ENCODE peak calls at places on chromosomes 7 and 10, in five cellular contexts. I is A549, T is GM23338, S is fibroblast of lung, J is adrenal gland. X is an unnamed sample.

GRCh38 chr7:119935418-119936025 is 337.5 kb upstream of the KCND2 start:
- DNase-seq in I (peak; percentile 36), T (peak; percentile 66), S (peak; percentile 25), J (no peak), X (no peak)

GRCh38 chr10:69045441-69046300 is 42.2 kb upstream of the SRGN start:
- DNase-seq in I (no peak), T (no peak), S (peak; percentile 41), J (no peak), X (no peak)

GRCh38 chr7:102468416-102469350 is 3.9 kb downstream of the LRWD1 start:
- DNase-seq in I (no peak), T (no peak), S (no peak), J (peak; percentile 83), X (no peak)

GRCh38 chr10:90222372-90222771 is 521.0 kb downstream of the KIF20B start:
- DNase-seq in I (no peak), T (peak; percentile 7), S (peak; percentile 88), J (no peak), X (peak; percentile 52)

GRCh38 chr7:115933463-115933862 is 97.1 kb downstream of the TFEC start:
- DNase-seq in I (no peak), T (no peak), S (peak; percentile 8), J (no peak), X (no peak)

GRCh38 chr10:64175271-64175962 is 654.2 kb downstream of the REEP3 start:
- DNase-seq in I (no peak), T (no peak), S (no peak), J (no peak), X (no peak)

GRCh38 chr7:134553976-134554375 is 5.1 kb downstream of the AKR1B15 start:
- DNase-seq in I (peak; percentile 62), T (peak; percentile 68), S (no peak), J (no peak), X (no peak)

GRCh38 chr10:109861051-109861450 is 62.3 kb downstream of the XPNPEP1 start:
- DNase-seq in I (no peak), T (no peak), S (no peak), J (no peak), X (no peak)

GRCh38 chr7:47329320-47329926 is 252.5 kb downstream of the TNS3 start:
- DNase-seq in I (no peak), T (no peak), S (no peak), J (no peak), X (peak; percentile 23)

GRCh38 chr10:47449102-47449978 is 34.6 kb downstream of the ANXA8 start:
- DNase-seq in I (no peak), T (no peak), S (no peak), J (no peak), X (peak; percentile 15)

GRCh38 chr10:72075184-72076115 is 12.9 kb downstream of the SPOCK2 start:
- DNase-seq in I (no peak), T (no peak), S (no peak), J (no peak), X (no peak)

GRCh38 chr7:103660455-103661371 is 214.7 kb upstream of the SLC26A5 start:
- DNase-seq in I (peak; percentile 75), T (no peak), S (peak; percentile 67), J (no peak), X (no peak)

GRCh38 chr10:104339469-104340098 is 1.3 kb upstream of the ITPRIP start:
- DNase-seq in I (peak; percentile 42), T (no peak), S (peak; percentile 82), J (peak; percentile 80), X (peak; percentile 52)

GRCh38 chr10:98374176-98374969 is 40.6 kb downstream of the PYROXD2 start:
- DNase-seq in I (no peak), T (no peak), S (peak; percentile 84), J (no peak), X (no peak)

GRCh38 chr7:26535483-26536069 is 243.9 kb downstream of the SNX10 start:
- DNase-seq in I (no peak), T (no peak), S (no peak), J (no peak), X (no peak)

GRCh38 chr7:42877852-42878251 is 34.0 kb downstream of the C7orf25 start:
- DNase-seq in I (no peak), T (no peak), S (no peak), J (no peak), X (no peak)

GRCh38 chr7:42883950-42884349 is 27.9 kb downstream of the C7orf25 start:
- DNase-seq in I (peak; percentile 8), T (peak; percentile 31), S (peak; percentile 55), J (no peak), X (no peak)

GRCh38 chr7:42876182-42877068 is 35.4 kb downstream of the C7orf25 start:
- DNase-seq in I (peak; percentile 58), T (peak; percentile 88), S (peak; percentile 25), J (peak; percentile 60), X (peak; percentile 30)

GRCh38 chr7:42878303-42878702 is 33.6 kb downstream of the C7orf25 start:
- DNase-seq in I (no peak), T (no peak), S (no peak), J (no peak), X (no peak)

DNA sequence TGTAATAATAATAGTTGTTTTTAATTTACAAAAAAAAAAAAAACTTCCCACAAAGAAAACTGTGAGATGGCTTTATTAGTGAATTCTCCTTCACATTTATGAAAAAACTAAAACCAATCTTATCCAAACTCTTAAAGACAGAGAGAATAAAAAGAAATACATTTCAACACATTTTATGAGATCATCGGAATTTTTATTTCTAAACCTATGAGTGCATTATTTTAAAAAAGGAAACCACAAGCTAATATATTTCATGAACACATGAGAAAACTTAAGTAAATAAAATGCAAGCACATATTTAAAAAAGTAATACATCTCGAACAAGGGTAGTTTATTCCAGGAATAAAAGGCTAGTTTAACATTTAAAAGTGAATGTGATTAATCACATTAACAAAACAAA is 31.5 kb downstream of the C7orf25 start:
- DNase-seq in I (no peak), T (no peak), S (no peak), J (no peak), X (no peak)
- H3K27ac ChIP-seq in I (no peak overlapping the region), T (no peak overlapping the region), S (no peak overlapping the region), J (no peak overlapping the region), X (no peak overlapping the region)

GRCh38 chr7:63931985-63932577 is 66.6 kb upstream of the ZNF722 start:
- DNase-seq in I (no peak), T (no peak), S (no peak), J (no peak), X (no peak)
- H3K27ac ChIP-seq in I (no peak overlapping the region), T (no peak overlapping the region), S (no peak overlapping the region), J (no peak overlapping the region), X (no peak overlapping the region)

GRCh38 chr7:43790006-43790405 is 31.5 kb downstream of the BLVRA start:
- DNase-seq in I (no peak), T (no peak), S (no peak), J (no peak), X (peak; percentile 16)

GRCh38 chr7:43787771-43788170 is 29.3 kb downstream of the BLVRA start:
- DNase-seq in I (no peak), T (no peak), S (no peak), J (no peak), X (peak; percentile 25)

GRCh38 chr7:43792471-43792870 is 34.0 kb downstream of the BLVRA start:
- DNase-seq in I (no peak), T (no peak), S (no peak), J (no peak), X (no peak)

GRCh38 chr7:43790834-43791233 is 32.4 kb downstream of the BLVRA start:
- DNase-seq in I (no peak), T (no peak), S (no peak), J (no peak), X (no peak)

GRCh38 chr7:43791665-43792064 is 33.2 kb downstream of the BLVRA start:
- DNase-seq in I (no peak), T (no peak), S (no peak), J (peak; percentile 21), X (no peak)
- H3K27ac ChIP-seq in I (no peak overlapping the region), T (no peak overlapping the region), S (no peak overlapping the region), J (no peak overlapping the region), X (no peak overlapping the region)

GRCh38 chr7:55062106-55062499 is 43.3 kb downstream of the EGFR start:
- DNase-seq in I (no peak), T (no peak), S (no peak), J (no peak), X (no peak)
- H3K27ac ChIP-seq in I (peak overlapping the region; percentile 84), T (no peak overlapping the region), S (peak overlapping the region; percentile 70), J (no peak overlapping the region), X (peak overlapping the region; percentile 86)

GRCh38 chr10:58280485-58280884 is 11.5 kb downstream of the CISD1 start:
- DNase-seq in I (no peak), T (no peak), S (peak; percentile 47), J (no peak), X (no peak)

GRCh38 chr10:58275261-58275660 is 6.3 kb downstream of the CISD1 start:
- DNase-seq in I (no peak), T (no peak), S (no peak), J (no peak), X (no peak)

GRCh38 chr10:58278274-58278961 is 9.5 kb downstream of the CISD1 start:
- DNase-seq in I (no peak), T (no peak), S (no peak), J (no peak), X (no peak)

GRCh38 chr10:58278962-58279307 is 10.0 kb downstream of the CISD1 start:
- DNase-seq in I (no peak), T (no peak), S (no peak), J (no peak), X (no peak)

GRCh38 chr10:58275908-58276307 is 6.9 kb downstream of the CISD1 start:
- DNase-seq in I (no peak), T (no peak), S (peak; percentile 81), J (no peak), X (no peak)
- H3K27ac ChIP-seq in I (no peak overlapping the region), T (no peak overlapping the region), S (no peak overlapping the region), J (no peak overlapping the region), X (no peak overlapping the region)

DNA sequence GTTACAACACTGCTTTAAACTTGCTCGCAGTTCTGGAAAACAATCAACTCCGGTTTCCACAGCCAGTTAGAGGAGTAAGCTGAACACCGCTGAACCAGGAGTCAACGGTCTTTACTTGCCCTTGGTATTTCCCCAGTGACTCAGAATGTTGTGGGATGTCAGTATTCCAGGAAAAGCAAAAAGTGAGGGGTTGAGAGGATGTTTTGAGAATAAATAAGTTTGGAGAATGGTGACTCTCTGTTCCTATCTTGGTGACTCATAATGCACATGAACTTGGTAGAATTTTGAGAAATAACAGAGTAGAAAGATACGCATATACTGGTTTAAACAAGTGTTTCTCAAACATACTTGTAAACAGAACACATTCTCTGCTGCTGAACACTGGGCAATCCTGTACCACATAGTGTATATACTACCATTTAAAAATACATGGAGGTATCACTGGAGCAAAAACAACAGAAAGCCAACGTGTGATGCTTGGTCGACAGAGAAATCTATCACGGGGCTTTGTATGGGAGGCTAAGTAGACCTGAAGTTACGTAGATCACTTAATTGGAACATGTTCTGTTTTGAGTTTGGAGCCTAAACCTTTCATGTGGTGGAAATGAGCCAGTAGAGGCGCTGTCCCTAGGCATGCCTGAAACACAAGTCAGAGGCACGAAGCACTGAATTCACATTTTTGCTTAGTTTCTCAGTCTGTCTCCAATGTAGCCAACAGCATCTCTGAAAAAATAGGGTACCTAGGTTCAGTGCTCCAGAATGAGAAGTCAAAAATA is 534.3 kb downstream of the PARD3 start:
- DNase-seq in I (peak; percentile 77), T (peak; percentile 50), S (peak; percentile 98), J (peak; percentile 82), X (peak; percentile 84)
- H3K27ac ChIP-seq in I (peak overlapping the region; percentile 66), T (no peak overlapping the region), S (peak overlapping the region; percentile 66), J (peak overlapping the region; percentile 44), X (peak overlapping the region; percentile 81)

X was measured in SJSA1.